ENCODE peak calls at places on chromosomes 3 and 15, in six cellular contexts. One of them, this sample, is unnamed.
A peak's percentile ranks its signal among the peaks of the same experiment; 100 is the strongest.

GRCh38 chr3:185527364-185527763 is 25.0 kb downstream of the LIPH start:
- DNase-seq in H9: no peak
- DNase-seq in IMR-90: no peak
- DNase-seq in mesenchymal stem cell: no peak
- DNase-seq in H1: no peak
- DNase-seq in neuronal stem cell: no peak
- DNase-seq in this sample: no peak

GRCh38 chr3:125003369-125003853 is 52.4 kb downstream of the HEG1 start:
- DNase-seq in H1: no peak
- DNase-seq in mesenchymal stem cell: peak; percentile 67
- DNase-seq in H9: no peak
- DNase-seq in neuronal stem cell: no peak
- DNase-seq in IMR-90: peak; percentile 72
- DNase-seq in this sample: no peak

GRCh38 chr3:149968216-149968615 is 2.5 kb downstream of the PFN2 start:
- DNase-seq in mesenchymal stem cell: peak; percentile 28
- DNase-seq in H9: no peak
- DNase-seq in IMR-90: peak; percentile 48
- DNase-seq in H1: no peak
- DNase-seq in neuronal stem cell: no peak
- DNase-seq in this sample: peak; percentile 35

GRCh38 chr3:52216585-52217408 is 8.6 kb downstream of the TLR9 start:
- DNase-seq in neuronal stem cell: no peak
- DNase-seq in mesenchymal stem cell: peak; percentile 62
- DNase-seq in IMR-90: peak; percentile 79
- DNase-seq in H9: peak; percentile 27
- DNase-seq in H1: no peak
- DNase-seq in this sample: peak; percentile 45

GRCh38 chr3:42369304-42369703 is 41.1 kb downstream of the LYZL4 start:
- DNase-seq in IMR-90: no peak
- DNase-seq in neuronal stem cell: peak; percentile 20
- DNase-seq in H9: no peak
- DNase-seq in mesenchymal stem cell: no peak
- DNase-seq in H1: no peak
- DNase-seq in this sample: peak; percentile 74

GRCh38 chr15:64895285-64896065 is 16.2 kb upstream of the ANKDD1A start:
- DNase-seq in H9: no peak
- DNase-seq in neuronal stem cell: no peak
- DNase-seq in H1: no peak
- DNase-seq in IMR-90: peak; percentile 65
- DNase-seq in mesenchymal stem cell: peak; percentile 89
- DNase-seq in this sample: no peak

GRCh38 chr15:48774484-48774883 is 36.4 kb downstream of the CEP152 start:
- DNase-seq in mesenchymal stem cell: no peak
- DNase-seq in neuronal stem cell: no peak
- DNase-seq in H1: no peak
- DNase-seq in IMR-90: peak; percentile 53
- DNase-seq in H9: no peak
- DNase-seq in this sample: no peak

GRCh38 chr3:129425213-129425612 is 3.2 kb downstream of the EFCAB12 start:
- DNase-seq in mesenchymal stem cell: no peak
- DNase-seq in IMR-90: no peak
- DNase-seq in neuronal stem cell: no peak
- DNase-seq in H9: peak; percentile 50
- DNase-seq in H1: no peak
- DNase-seq in this sample: no peak

GRCh38 chr3:48960841-48961413 is 29.1 kb upstream of the P4HTM start:
- DNase-seq in IMR-90: no peak
- DNase-seq in neuronal stem cell: no peak
- DNase-seq in mesenchymal stem cell: peak; percentile 50
- DNase-seq in H9: no peak
- DNase-seq in H1: no peak
- DNase-seq in this sample: no peak

GRCh38 chr3:171056528-171056927 is 30.0 kb upstream of the SLC2A2 start:
- DNase-seq in H1: no peak
- DNase-seq in IMR-90: peak; percentile 81
- DNase-seq in H9: no peak
- DNase-seq in mesenchymal stem cell: peak; percentile 37
- DNase-seq in neuronal stem cell: no peak
- DNase-seq in this sample: no peak

GRCh38 chr3:89300976-89301375 is 193.6 kb downstream of the EPHA3 start:
- DNase-seq in neuronal stem cell: no peak
- DNase-seq in mesenchymal stem cell: no peak
- DNase-seq in IMR-90: no peak
- DNase-seq in H1: no peak
- DNase-seq in H9: no peak
- DNase-seq in this sample: no peak

GRCh38 chr3:54541369-54541768 is 386.5 kb downstream of the LRTM1 start:
- DNase-seq in H9: no peak
- DNase-seq in H1: no peak
- DNase-seq in mesenchymal stem cell: no peak
- DNase-seq in IMR-90: no peak
- DNase-seq in neuronal stem cell: no peak
- DNase-seq in this sample: no peak

GRCh38 chr3:134807189-134807588 is 12.1 kb downstream of the EPHB1 start:
- DNase-seq in H1: no peak
- DNase-seq in IMR-90: no peak
- DNase-seq in neuronal stem cell: no peak
- DNase-seq in mesenchymal stem cell: no peak
- DNase-seq in H9: no peak
- DNase-seq in this sample: no peak

GRCh38 chr15:29208352-29208751 is 61.3 kb downstream of the NSMCE3 start:
- DNase-seq in H1: no peak
- DNase-seq in IMR-90: no peak
- DNase-seq in mesenchymal stem cell: no peak
- DNase-seq in H9: no peak
- DNase-seq in neuronal stem cell: no peak
- DNase-seq in this sample: peak; percentile 49

GRCh38 chr3:187450791-187451190 is 82.6 kb downstream of the RTP4 start:
- DNase-seq in H1: no peak
- DNase-seq in mesenchymal stem cell: no peak
- DNase-seq in IMR-90: no peak
- DNase-seq in neuronal stem cell: no peak
- DNase-seq in H9: no peak
- DNase-seq in this sample: peak; percentile 80

GRCh38 chr3:140994316-140994715 is 52.7 kb downstream of the SLC25A36 start:
- DNase-seq in IMR-90: no peak
- DNase-seq in H9: no peak
- DNase-seq in mesenchymal stem cell: no peak
- DNase-seq in neuronal stem cell: no peak
- DNase-seq in H1: no peak
- DNase-seq in this sample: no peak

GRCh38 chr15:29740692-29741311 is 81.5 kb downstream of the TJP1 start:
- DNase-seq in IMR-90: no peak
- DNase-seq in mesenchymal stem cell: no peak
- DNase-seq in neuronal stem cell: no peak
- DNase-seq in H9: no peak
- DNase-seq in H1: no peak
- DNase-seq in this sample: peak; percentile 42

GRCh38 chr15:68389936-68390790 is 41.8 kb downstream of the ITGA11 start:
- DNase-seq in H9: peak; percentile 20
- DNase-seq in neuronal stem cell: no peak
- DNase-seq in H1: no peak
- DNase-seq in mesenchymal stem cell: peak; percentile 95
- DNase-seq in IMR-90: peak; percentile 74
- DNase-seq in this sample: peak; percentile 71

GRCh38 chr15:60479711-60480110 is 769 bp upstream of the ICE2 start:
- DNase-seq in neuronal stem cell: no peak
- DNase-seq in H9: no peak
- DNase-seq in H1: no peak
- DNase-seq in mesenchymal stem cell: no peak
- DNase-seq in IMR-90: no peak
- DNase-seq in this sample: peak; percentile 18

GRCh38 chr15:61118885-61119284 is 110.2 kb downstream of the RORA start:
- DNase-seq in mesenchymal stem cell: no peak
- DNase-seq in IMR-90: no peak
- DNase-seq in neuronal stem cell: no peak
- DNase-seq in H9: peak; percentile 67
- DNase-seq in H1: peak; percentile 21
- DNase-seq in this sample: peak; percentile 57

DNA sequence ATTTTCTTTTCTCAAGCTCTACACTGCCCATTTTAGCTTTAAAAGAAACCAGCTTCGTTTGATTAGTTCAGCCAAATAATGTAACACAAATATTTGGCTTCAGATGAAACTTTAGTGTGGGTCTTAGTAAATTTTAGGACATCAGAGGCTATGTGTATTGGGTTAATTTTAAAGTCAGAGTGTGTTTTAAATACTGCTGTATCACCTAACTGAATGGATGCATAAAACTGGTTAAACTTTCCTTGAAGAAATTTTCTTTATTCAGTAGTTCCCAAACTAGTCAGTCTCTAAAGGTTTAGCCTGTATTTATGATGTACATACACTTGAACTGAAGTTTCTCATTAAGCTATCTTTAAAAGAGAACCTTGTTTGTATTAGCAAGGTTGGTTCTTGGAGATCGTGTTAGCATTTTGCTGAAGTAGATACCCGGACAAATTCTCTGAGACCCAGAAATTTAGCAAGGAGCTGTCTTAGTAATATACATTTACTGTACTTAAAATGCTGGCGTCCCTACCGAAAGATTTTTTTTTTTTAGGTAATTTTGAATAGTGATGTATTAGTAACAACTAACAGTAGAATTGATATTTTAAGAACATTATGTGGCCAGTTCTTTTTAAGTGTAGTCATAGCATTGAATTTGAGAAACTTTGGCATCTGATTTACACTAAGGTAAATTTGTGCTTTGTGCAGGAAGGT is 2.7 kb downstream of the DIPK2A start:
- DNase-seq in H1: no peak
- DNase-seq in mesenchymal stem cell: peak; percentile 18
- DNase-seq in IMR-90: no peak
- DNase-seq in neuronal stem cell: no peak
- DNase-seq in H9: no peak
- DNase-seq in this sample: no peak
- H3K27ac ChIP-seq in H1: no peak overlapping the region
- H3K27ac ChIP-seq in mesenchymal stem cell: no peak overlapping the region
- H3K27ac ChIP-seq in IMR-90: no peak overlapping the region
- H3K27ac ChIP-seq in neuronal stem cell: no peak overlapping the region
- H3K27ac ChIP-seq in H9: no peak overlapping the region
- H3K27ac ChIP-seq in this sample: no peak overlapping the region

DNA sequence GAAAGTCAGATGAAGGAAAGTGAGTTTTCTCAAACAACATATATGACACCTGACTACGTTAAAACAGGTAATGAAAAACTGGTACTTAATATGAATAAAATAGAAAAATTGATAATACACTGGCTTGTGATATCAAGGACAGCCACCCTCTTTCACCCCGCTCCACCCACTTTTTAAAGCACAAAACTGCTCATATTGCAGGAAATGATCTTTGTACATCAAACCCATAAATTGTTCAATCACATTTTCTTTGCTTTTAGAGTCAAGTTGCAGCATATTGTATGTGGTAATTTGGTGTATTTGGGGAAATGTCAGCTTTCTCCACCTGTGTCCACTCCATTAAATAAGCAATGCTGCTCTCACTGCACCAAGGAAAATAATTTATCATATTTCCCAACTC is 288.7 kb upstream of the GPR149 start:
- DNase-seq in H9: no peak
- DNase-seq in H1: no peak
- DNase-seq in neuronal stem cell: no peak
- DNase-seq in mesenchymal stem cell: no peak
- DNase-seq in IMR-90: no peak
- DNase-seq in this sample: no peak
- H2BK15ac ChIP-seq in H9: no peak overlapping the region
- H2BK15ac ChIP-seq in H1: no peak overlapping the region
- H2BK15ac ChIP-seq in neuronal stem cell: no peak overlapping the region
- H2BK15ac ChIP-seq in mesenchymal stem cell: no peak overlapping the region
- H2BK15ac ChIP-seq in IMR-90: no peak overlapping the region
- H2BK15ac ChIP-seq in this sample: no peak overlapping the region

GRCh38 chr3:158785972-158786371 is 15.9 kb upstream of the MFSD1 start:
- DNase-seq in IMR-90: peak; percentile 43
- DNase-seq in mesenchymal stem cell: no peak
- DNase-seq in H9: no peak
- DNase-seq in H1: no peak
- DNase-seq in neuronal stem cell: no peak
- DNase-seq in this sample: no peak
- H3K4me2 ChIP-seq in IMR-90: no peak overlapping the region
- H3K4me2 ChIP-seq in mesenchymal stem cell: no peak overlapping the region
- H3K4me2 ChIP-seq in H9: no peak overlapping the region
- H3K4me2 ChIP-seq in H1: no peak overlapping the region
- H3K4me2 ChIP-seq in neuronal stem cell: no peak overlapping the region
- H3K4me2 ChIP-seq in this sample: no peak overlapping the region

DNA sequence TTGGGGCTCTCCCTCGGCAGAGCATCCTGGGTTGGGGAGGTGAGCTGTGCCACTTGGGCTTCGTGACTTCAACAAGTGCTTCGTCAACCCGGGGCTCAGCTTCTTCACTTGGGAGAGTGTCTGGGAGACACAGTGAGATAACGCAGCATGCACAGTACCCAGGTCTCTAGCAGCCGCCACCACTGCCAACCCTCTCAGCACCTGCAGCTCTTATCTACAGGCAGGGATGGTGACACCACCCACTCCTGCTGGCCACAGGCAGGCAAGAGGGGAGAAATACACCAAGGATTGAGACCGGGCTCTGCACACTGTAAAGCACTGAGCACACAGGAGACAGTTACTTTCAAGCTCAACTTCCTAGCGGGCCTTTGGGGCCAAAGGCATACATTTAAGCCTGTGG is 11.5 kb downstream of the TKT start:
- DNase-seq in IMR-90: no peak
- DNase-seq in H1: no peak
- DNase-seq in mesenchymal stem cell: no peak
- DNase-seq in neuronal stem cell: no peak
- DNase-seq in H9: no peak
- DNase-seq in this sample: no peak
- H3K27ac ChIP-seq in IMR-90: no peak overlapping the region
- H3K27ac ChIP-seq in H1: no peak overlapping the region
- H3K27ac ChIP-seq in mesenchymal stem cell: no peak overlapping the region
- H3K27ac ChIP-seq in neuronal stem cell: peak overlapping the region; percentile 15
- H3K27ac ChIP-seq in H9: peak overlapping the region; percentile 10
- H3K27ac ChIP-seq in this sample: no peak overlapping the region

GRCh38 chr3:65371053-65371452 is 667.7 kb downstream of the MAGI1 start:
- DNase-seq in H1: no peak
- DNase-seq in IMR-90: no peak
- DNase-seq in neuronal stem cell: no peak
- DNase-seq in H9: no peak
- DNase-seq in mesenchymal stem cell: no peak
- DNase-seq in this sample: no peak

DNA sequence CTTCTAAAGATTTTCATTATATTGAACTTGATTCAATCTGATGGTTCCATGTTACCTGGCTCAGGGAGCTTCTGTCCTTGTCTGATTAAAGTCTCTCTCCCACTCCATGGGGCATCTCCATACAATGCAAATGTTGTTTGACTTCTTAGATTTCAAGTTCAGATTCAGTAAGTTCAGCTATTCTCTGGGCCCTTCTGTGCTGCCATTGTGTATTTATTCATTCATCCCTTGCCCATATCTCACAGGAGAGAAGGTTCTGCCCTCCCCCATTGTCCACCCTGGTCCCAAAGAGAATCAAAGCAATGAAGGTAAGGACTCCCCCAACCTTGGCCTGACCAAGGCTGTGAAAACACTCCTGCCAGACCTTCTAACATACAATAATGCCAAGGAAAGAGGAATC is 669.9 kb downstream of the MAGI1 start:
- DNase-seq in H1: no peak
- DNase-seq in mesenchymal stem cell: no peak
- DNase-seq in H9: no peak
- DNase-seq in IMR-90: no peak
- DNase-seq in neuronal stem cell: no peak
- DNase-seq in this sample: peak; percentile 87
- H2BK15ac ChIP-seq in H1: no peak overlapping the region
- H2BK15ac ChIP-seq in mesenchymal stem cell: no peak overlapping the region
- H2BK15ac ChIP-seq in H9: no peak overlapping the region
- H2BK15ac ChIP-seq in IMR-90: no peak overlapping the region
- H2BK15ac ChIP-seq in neuronal stem cell: no peak overlapping the region
- H2BK15ac ChIP-seq in this sample: no peak overlapping the region

This sample was measured in mesendoderm.